ENCODE peak calls at places on chromosomes 6 and 20, in nine cellular contexts. W is mucosa of descending colon, K is tibial nerve, J is right lobe of liver, S is AG10803, P is nephron progenitor cell, A is tibial artery, Z is neural progenitor cell, V is fibroblast of lung. D is an unnamed sample.

GRCh38 chr6:13071946-13072345 is 256.4 kb downstream of the TBC1D7 start:
- DNase-seq in W (no peak), K (no peak), J (no peak), S (no peak), P (no peak), A (no peak), Z (no peak), V (no peak), D (no peak)

GRCh38 chr20:8837396-8837795 is 231.5 kb upstream of the PLCB4 start:
- DNase-seq in W (no peak), K (no peak), J (no peak), S (peak), P (no peak), A (no peak), Z (no peak), V (peak), D (no peak)

GRCh38 chr6:154228521-154228905 is 128.1 kb downstream of the IPCEF1 start:
- DNase-seq in W (no peak), K (no peak), J (no peak), S (no peak), P (no peak), A (no peak), Z (no peak), V (no peak), D (no peak)

GRCh38 chr20:45339084-45339483 is 9.1 kb downstream of the SDC4 start:
- DNase-seq in W (no peak), K (no peak), J (no peak), S (no peak), P (no peak), A (peak), Z (no peak), V (no peak), D (no peak)

GRCh38 chr6:166643907-166644590 is 17.0 kb upstream of the RPS6KA2 start:
- DNase-seq in W (no peak), K (no peak), J (no peak), S (no peak), P (no peak), A (no peak), Z (no peak), V (no peak), D (no peak)

GRCh38 chr6:106372838-106373501 is 12.5 kb downstream of the CRYBG1 start:
- DNase-seq in W (no peak), K (no peak), J (no peak), S (no peak), P (no peak), A (no peak), Z (no peak), V (no peak), D (no peak)

GRCh38 chr6:2416128-2416712 is 170.8 kb upstream of the GMDS start:
- DNase-seq in W (no peak), K (no peak), J (no peak), S (no peak), P (no peak), A (no peak), Z (no peak), V (no peak), D (no peak)

GRCh38 chr6:137731960-137732616 is 135.0 kb upstream of the TNFAIP3 start:
- DNase-seq in W (no peak), K (no peak), J (no peak), S (peak), P (no peak), A (no peak), Z (no peak), V (peak), D (no peak)

GRCh38 chr6:4224082-4224978 is 89.0 kb upstream of the ECI2 start:
- DNase-seq in W (no peak), K (no peak), J (no peak), S (peak), P (no peak), A (no peak), Z (no peak), V (no peak), D (no peak)

GRCh38 chr6:118485601-118486550 is 62.2 kb upstream of the PLN start:
- DNase-seq in W (no peak), K (no peak), J (no peak), S (peak), P (no peak), A (no peak), Z (no peak), V (peak), D (no peak)

GRCh38 chr6:69780585-69781178 is 16.1 kb downstream of the LMBRD1 start:
- DNase-seq in W (no peak), K (no peak), J (no peak), S (no peak), P (no peak), A (no peak), Z (no peak), V (no peak), D (no peak)

GRCh38 chr6:162090734-162091133 is 636.8 kb downstream of the PRKN start:
- DNase-seq in W (no peak), K (no peak), J (no peak), S (peak), P (no peak), A (no peak), Z (no peak), V (peak), D (no peak)

GRCh38 chr20:31700747-31701146 is 21.9 kb downstream of the BCL2L1 start:
- DNase-seq in W (no peak), K (no peak), J (no peak), S (no peak), P (no peak), A (no peak), Z (no peak), V (no peak), D (no peak)

GRCh38 chr20:44601801-44602204 is 19.4 kb downstream of the PKIG start:
- DNase-seq in W (no peak), K (peak), J (no peak), S (peak), P (no peak), A (peak), Z (no peak), V (peak), D (no peak)

GRCh38 chr6:34970962-34971361 is 81.9 kb downstream of the ANKS1A start:
- DNase-seq in W (no peak), K (no peak), J (no peak), S (peak), P (no peak), A (no peak), Z (no peak), V (peak), D (no peak)

GRCh38 chr6:34489229-34489805 is 23.4 kb downstream of the PACSIN1 start:
- DNase-seq in W (no peak), K (no peak), J (peak), S (peak), P (no peak), A (no peak), Z (no peak), V (no peak), D (peak)

GRCh38 chr6:44219053-44219814 is 2.5 kb downstream of the MYMX start:
- DNase-seq in W (peak), K (peak), J (peak), S (peak), P (peak), A (peak), Z (peak), V (peak), D (no peak)

GRCh38 chr20:47328841-47329448 is 27.6 kb downstream of the ZMYND8 start:
- DNase-seq in W (no peak), K (no peak), J (peak), S (no peak), P (no peak), A (no peak), Z (no peak), V (no peak), D (no peak)

GRCh38 chr20:21352703-21353102 is 44.6 kb downstream of the NKX2-4 start:
- DNase-seq in W (no peak), K (no peak), J (no peak), S (peak), P (no peak), A (no peak), Z (no peak), V (peak), D (no peak)

GRCh38 chr6:141988954-141989705 is 143.6 kb upstream of the GJE1 start:
- DNase-seq in W (no peak), K (no peak), J (no peak), S (peak), P (peak), A (no peak), Z (peak), V (peak), D (no peak)

GRCh38 chr6:36358235-36358915 is 21.7 kb upstream of the BNIP5 start:
- DNase-seq in W (no peak), K (no peak), J (no peak), S (no peak), P (no peak), A (no peak), Z (no peak), V (no peak), D (peak)

GRCh38 chr6:70901324-70901723 is 55.5 kb downstream of the B3GAT2 start:
- DNase-seq in W (no peak), K (no peak), J (no peak), S (no peak), P (no peak), A (no peak), Z (no peak), V (peak), D (no peak)

GRCh38 chr6:33126101-33126714 is 50.4 kb downstream of the HLA-DPB1 start:
- DNase-seq in W (no peak), K (peak), J (peak), S (peak), P (peak), A (no peak), Z (peak), V (peak), D (no peak)

GRCh38 chr6:80060774-80061173 is 45.7 kb upstream of the BCKDHB start:
- DNase-seq in W (no peak), K (no peak), J (no peak), S (no peak), P (no peak), A (no peak), Z (no peak), V (no peak), D (no peak)

GRCh38 chr6:165799736-165800135 is 136.7 kb upstream of the PDE10A start:
- DNase-seq in W (no peak), K (no peak), J (no peak), S (no peak), P (no peak), A (no peak), Z (no peak), V (no peak), D (no peak)

GRCh38 chr6:25168637-25169036 is 110.5 kb upstream of the CARMIL1 start:
- DNase-seq in W (no peak), K (no peak), J (no peak), S (no peak), P (no peak), A (no peak), Z (no peak), V (no peak), D (no peak)

GRCh38 chr6:161477901-161478425 is 204.1 kb upstream of the AGPAT4 start:
- DNase-seq in W (no peak), K (no peak), J (no peak), S (no peak), P (no peak), A (no peak), Z (no peak), V (no peak), D (no peak)

GRCh38 chr20:32806356-32806755 is 13.4 kb upstream of the MAPRE1 start:
- DNase-seq in W (no peak), K (no peak), J (no peak), S (no peak), P (no peak), A (no peak), Z (no peak), V (no peak), D (no peak)

GRCh38 chr6:158474961-158475343 is 84.9 kb upstream of the TMEM181 start:
- DNase-seq in W (no peak), K (no peak), J (no peak), S (peak), P (no peak), A (no peak), Z (no peak), V (peak), D (no peak)

GRCh38 chr6:149242883-149243282 is 74.6 kb upstream of the TAB2 start:
- DNase-seq in W (no peak), K (no peak), J (no peak), S (no peak), P (no peak), A (no peak), Z (no peak), V (peak), D (no peak)

GRCh38 chr20:47506850-47507249 is 5.2 kb downstream of the NCOA3 start:
- DNase-seq in W (no peak), K (no peak), J (no peak), S (no peak), P (no peak), A (no peak), Z (peak), V (no peak), D (no peak)

GRCh38 chr6:148761532-148761951 is 14.7 kb downstream of the UST start:
- DNase-seq in W (peak), K (no peak), J (no peak), S (peak), P (no peak), A (no peak), Z (no peak), V (peak), D (no peak)

GRCh38 chr6:125910518-125910917 is 46.1 kb upstream of the HINT3 start:
- DNase-seq in W (no peak), K (no peak), J (no peak), S (peak), P (no peak), A (no peak), Z (no peak), V (peak), D (no peak)

GRCh38 chr20:916125-916799 is at the start of gene ANGPT4:
- DNase-seq in W (no peak), K (no peak), J (peak), S (peak), P (peak), A (peak), Z (peak), V (no peak), D (no peak)

GRCh38 chr6:90197854-90198496 is 98.7 kb downstream of the BACH2 start:
- DNase-seq in W (no peak), K (no peak), J (peak), S (peak), P (no peak), A (no peak), Z (peak), V (peak), D (no peak)

GRCh38 chr6:134123666-134124208 is 71.3 kb upstream of the SLC2A12 start:
- DNase-seq in W (no peak), K (peak), J (no peak), S (peak), P (no peak), A (no peak), Z (peak), V (peak), D (no peak)

GRCh38 chr6:111757342-111757741 is 115.9 kb downstream of the FYN start:
- DNase-seq in W (no peak), K (no peak), J (no peak), S (peak), P (no peak), A (no peak), Z (no peak), V (peak), D (no peak)

GRCh38 chr6:31210842-31211241 is 40.4 kb upstream of the POU5F1 start:
- DNase-seq in W (no peak), K (no peak), J (no peak), S (no peak), P (no peak), A (no peak), Z (no peak), V (no peak), D (no peak)

GRCh38 chr20:15547109-15547508 is 1026.1 kb downstream of the KIF16B start:
- DNase-seq in W (no peak), K (no peak), J (no peak), S (no peak), P (no peak), A (no peak), Z (no peak), V (no peak), D (no peak)
- TF ChIP-seq CTCF in W (no peak), K (no peak), J (no peak), S (no peak), P (no peak), A (no peak), Z (no peak), V (no peak), D (no peak)

GRCh38 chr20:22455259-22455658 is 129.1 kb downstream of the FOXA2 start:
- DNase-seq in W (no peak), K (no peak), J (no peak), S (no peak), P (no peak), A (no peak), Z (no peak), V (no peak), D (no peak)

GRCh38 chr20:22456109-22456508 is 128.3 kb downstream of the FOXA2 start:
- DNase-seq in W (no peak), K (no peak), J (no peak), S (no peak), P (no peak), A (no peak), Z (peak), V (no peak), D (no peak)

GRCh38 chr20:22452442-22453011 is 131.8 kb downstream of the FOXA2 start:
- DNase-seq in W (no peak), K (no peak), J (no peak), S (no peak), P (no peak), A (no peak), Z (no peak), V (no peak), D (no peak)

GRCh38 chr20:22450540-22450939 is 133.8 kb downstream of the FOXA2 start:
- DNase-seq in W (no peak), K (no peak), J (no peak), S (no peak), P (no peak), A (no peak), Z (no peak), V (no peak), D (no peak)

GRCh38 chr20:22453244-22454080 is 130.9 kb downstream of the FOXA2 start:
- DNase-seq in W (no peak), K (no peak), J (no peak), S (peak), P (no peak), A (no peak), Z (peak), V (no peak), D (no peak)
- TF ChIP-seq CTCF in W (peak), K (no peak), J (peak), S (peak), P (peak), A (no peak), Z (peak), V (peak), D (peak)

GRCh38 chr20:51812861-51813260 is 10.5 kb upstream of the SALL4 start:
- DNase-seq in W (no peak), K (no peak), J (no peak), S (no peak), P (no peak), A (peak), Z (no peak), V (no peak), D (no peak)

GRCh38 chr20:51807864-51808263 is 5.5 kb upstream of the SALL4 start:
- DNase-seq in W (no peak), K (no peak), J (no peak), S (peak), P (no peak), A (no peak), Z (no peak), V (no peak), D (no peak)

GRCh38 chr20:51811514-51811913 is 9.2 kb upstream of the SALL4 start:
- DNase-seq in W (no peak), K (no peak), J (no peak), S (no peak), P (no peak), A (no peak), Z (peak), V (no peak), D (no peak)

GRCh38 chr20:51811040-51811351 is 8.7 kb upstream of the SALL4 start:
- DNase-seq in W (no peak), K (no peak), J (no peak), S (peak), P (no peak), A (no peak), Z (no peak), V (peak), D (no peak)

GRCh38 chr20:51810155-51811039 is 8.1 kb upstream of the SALL4 start:
- DNase-seq in W (no peak), K (no peak), J (no peak), S (no peak), P (no peak), A (no peak), Z (peak), V (no peak), D (no peak)
- TF ChIP-seq CTCF in W (no peak), K (no peak), J (no peak), S (no peak), P (no peak), A (no peak), Z (peak), V (peak), D (peak)

DNA sequence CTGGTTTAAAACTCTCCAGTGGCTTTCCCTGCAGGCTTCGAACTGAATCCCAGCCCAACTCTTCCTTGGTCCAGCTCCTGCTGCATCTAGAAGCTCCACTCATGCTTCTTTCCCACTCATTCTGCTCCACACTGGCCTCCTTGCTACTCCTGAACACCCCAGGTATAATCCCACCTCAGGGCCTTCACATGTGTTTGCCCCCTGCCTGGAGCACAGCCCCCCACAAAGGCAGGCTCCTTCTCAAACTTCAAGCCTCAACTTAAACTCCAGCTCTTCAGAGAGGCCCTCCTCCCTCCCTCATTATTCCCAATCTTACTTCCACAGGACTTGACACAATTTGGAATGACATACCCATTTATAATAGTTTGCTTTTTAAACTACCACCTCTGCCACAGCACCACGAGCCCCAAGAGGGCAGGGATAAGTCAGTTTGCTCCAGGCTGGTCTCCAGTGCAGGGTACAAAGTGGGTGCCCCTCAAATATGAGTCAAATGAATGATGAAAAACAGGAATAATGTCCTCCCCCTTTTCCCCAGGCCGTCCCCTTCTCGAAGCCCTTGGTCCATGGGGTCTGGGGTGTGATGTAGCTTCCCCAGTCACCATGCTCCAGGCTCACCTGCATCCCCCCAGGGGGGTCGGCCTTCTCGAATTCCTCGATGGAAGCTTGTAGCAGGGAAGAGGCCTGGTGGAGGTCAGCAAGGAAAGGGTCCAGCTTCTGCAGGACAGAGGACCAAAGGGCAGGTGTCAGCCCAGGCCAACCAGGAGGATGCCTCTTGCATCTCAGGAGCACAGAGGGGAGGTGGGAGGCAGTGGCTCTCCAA is 37.4 kb downstream of the KIAA1755 start:
- DNase-seq in W (no peak), K (no peak), J (no peak), S (no peak), P (no peak), A (peak), Z (no peak), V (no peak), D (peak)
- TF ChIP-seq CTCF in W (no peak), K (no peak), J (no peak), S (no peak), P (no peak), A (no peak), Z (no peak), V (no peak), D (peak)

GRCh38 chr6:84346372-84346771 is 118.9 kb upstream of the CEP162 start:
- DNase-seq in W (no peak), K (no peak), J (no peak), S (peak), P (no peak), A (no peak), Z (no peak), V (peak), D (no peak)
- TF ChIP-seq CTCF in W (no peak), K (no peak), J (peak), S (peak), P (no peak), A (peak), Z (peak), V (peak), D (peak)

GRCh38 chr6:8707956-8708772 is 272.8 kb upstream of the SLC35B3 start:
- DNase-seq in W (no peak), K (no peak), J (peak), S (peak), P (no peak), A (no peak), Z (peak), V (peak), D (no peak)
- TF ChIP-seq CTCF in W (no peak), K (peak), J (peak), S (no peak), P (peak), A (no peak), Z (peak), V (peak), D (peak)